ENCODE peak calls at places on chromosomes 13 and 19, in five cellular contexts. F is HEK293T, J is HepG2, S is NT2/D1, O is H1. X is an unnamed sample.

GRCh38 chr13:112740502-112741131 is 50.8 kb downstream of the ATP11A start:
- DNase-seq in O (no peak), J (no peak), F (no peak), S (no peak), X (no peak)

GRCh38 chr13:43543331-43543730 is 243.4 kb downstream of the ENOX1 start:
- DNase-seq in S (no peak), J (no peak), O (no peak), F (no peak), X (no peak)

GRCh38 chr19:15563931-15564330 is 51.1 kb upstream of the CYP4F8 start:
- DNase-seq in S (no peak), J (no peak), F (no peak), O (no peak), X (no peak)

GRCh38 chr19:54209058-54209747 is 8.5 kb downstream of the RPS9 start:
- DNase-seq in F (no peak), J (no peak), O (peak; percentile 75), S (no peak), X (no peak)

GRCh38 chr19:23099966-23100365 is 16.9 kb upstream of the ZNF730 start:
- DNase-seq in S (no peak), J (no peak), O (no peak), F (no peak), X (no peak)

GRCh38 chr13:26340812-26341211 is 86.9 kb downstream of the CDK8 start:
- DNase-seq in F (no peak), J (no peak), O (no peak), S (no peak), X (no peak)

GRCh38 chr19:23772668-23773063 is 14.0 kb upstream of the ZNF681 start:
- DNase-seq in J (no peak), F (no peak), O (no peak), S (no peak), X (no peak)

GRCh38 chr13:40101708-40102359 is 446.4 kb downstream of the COG6 start:
- DNase-seq in S (no peak), J (no peak), F (no peak), O (no peak), X (peak; percentile 54)

GRCh38 chr13:102091231-102091630 is 310.6 kb downstream of the FGF14 start:
- DNase-seq in O (peak; percentile 56), S (peak; percentile 52), J (no peak), F (no peak), X (no peak)

GRCh38 chr13:107842562-107843180 is 372.7 kb downstream of the LIG4 start:
- DNase-seq in J (no peak), O (no peak), S (no peak), F (no peak), X (no peak)

GRCh38 chr19:42206871-42207755 is 10.4 kb downstream of the DEDD2 start:
- DNase-seq in S (no peak), O (no peak), F (no peak), J (no peak), X (no peak)

GRCh38 chr19:45164577-45165335 is 4.0 kb upstream of the NKPD1 start:
- DNase-seq in J (peak; percentile 79), S (no peak), F (no peak), O (peak; percentile 69), X (peak; percentile 64)

GRCh38 chr13:108155185-108156106 is 59.9 kb downstream of the LIG4 start:
- DNase-seq in J (peak; percentile 40), F (peak; percentile 19), O (peak; percentile 78), S (peak; percentile 22), X (no peak)

GRCh38 chr19:54653181-54653809 is 9.5 kb upstream of the LILRB4 start:
- DNase-seq in S (no peak), F (peak; percentile 40), O (no peak), J (peak; percentile 8), X (no peak)

GRCh38 chr13:49210114-49210513 is 10.0 kb upstream of the MLNR start:
- DNase-seq in S (no peak), F (no peak), O (no peak), J (no peak), X (no peak)

GRCh38 chr19:43662487-43662886 is 7.5 kb downstream of the PLAUR start:
- DNase-seq in F (peak; percentile 42), S (no peak), J (peak; percentile 41), O (peak; percentile 46), X (no peak)

GRCh38 chr19:19232231-19232630 is 20.5 kb downstream of the NCAN start:
- DNase-seq in O (no peak), S (no peak), F (no peak), J (no peak), X (no peak)

GRCh38 chr19:2668188-2668763 is 34.2 kb downstream of the GNG7 start:
- DNase-seq in J (no peak), F (no peak), S (no peak), O (no peak), X (no peak)

GRCh38 chr19:46926201-46927071 is 65.6 kb downstream of the ARHGAP35 start:
- DNase-seq in J (no peak), F (no peak), O (no peak), S (no peak), X (no peak)

GRCh38 chr13:92719868-92720267 is 506.7 kb upstream of the GPC6 start:
- DNase-seq in J (no peak), S (peak; percentile 49), O (no peak), F (peak; percentile 79), X (no peak)

DNA sequence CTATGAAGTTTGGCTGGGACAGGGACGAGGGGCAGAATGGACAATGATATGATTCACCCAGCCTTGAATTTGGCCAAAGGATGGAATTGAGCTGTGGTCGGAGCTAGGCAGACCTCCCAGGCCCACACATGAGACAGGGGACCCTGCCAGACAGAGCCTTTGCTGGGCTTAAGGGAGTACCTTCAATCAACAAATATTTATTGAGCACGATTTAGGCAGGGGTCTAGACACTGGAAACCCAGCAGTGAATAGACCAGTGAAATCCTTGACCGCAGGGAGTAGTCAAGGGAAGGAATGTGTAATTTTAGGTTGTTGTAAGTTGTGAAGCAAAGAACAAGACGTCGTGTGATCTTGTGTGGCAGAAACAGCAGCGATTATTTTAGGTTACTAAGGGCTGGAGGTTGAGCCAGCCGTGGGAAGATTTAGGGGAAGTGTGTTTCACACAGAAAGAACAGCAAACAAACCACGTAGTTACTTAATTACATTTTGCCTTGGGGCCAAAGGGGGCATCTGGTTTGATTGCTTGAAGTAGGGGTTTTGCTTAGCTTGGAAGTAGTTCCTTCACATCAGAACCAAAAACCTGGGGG is 16.9 kb upstream of the AP1M2 start:
- DNase-seq in S (no peak), J (no peak), O (no peak), F (no peak), X (peak; percentile 70)
- TF ChIP-seq SUZ12 in S (no peak), J (no peak), O (no peak), F (no peak), X (no peak)

DNA sequence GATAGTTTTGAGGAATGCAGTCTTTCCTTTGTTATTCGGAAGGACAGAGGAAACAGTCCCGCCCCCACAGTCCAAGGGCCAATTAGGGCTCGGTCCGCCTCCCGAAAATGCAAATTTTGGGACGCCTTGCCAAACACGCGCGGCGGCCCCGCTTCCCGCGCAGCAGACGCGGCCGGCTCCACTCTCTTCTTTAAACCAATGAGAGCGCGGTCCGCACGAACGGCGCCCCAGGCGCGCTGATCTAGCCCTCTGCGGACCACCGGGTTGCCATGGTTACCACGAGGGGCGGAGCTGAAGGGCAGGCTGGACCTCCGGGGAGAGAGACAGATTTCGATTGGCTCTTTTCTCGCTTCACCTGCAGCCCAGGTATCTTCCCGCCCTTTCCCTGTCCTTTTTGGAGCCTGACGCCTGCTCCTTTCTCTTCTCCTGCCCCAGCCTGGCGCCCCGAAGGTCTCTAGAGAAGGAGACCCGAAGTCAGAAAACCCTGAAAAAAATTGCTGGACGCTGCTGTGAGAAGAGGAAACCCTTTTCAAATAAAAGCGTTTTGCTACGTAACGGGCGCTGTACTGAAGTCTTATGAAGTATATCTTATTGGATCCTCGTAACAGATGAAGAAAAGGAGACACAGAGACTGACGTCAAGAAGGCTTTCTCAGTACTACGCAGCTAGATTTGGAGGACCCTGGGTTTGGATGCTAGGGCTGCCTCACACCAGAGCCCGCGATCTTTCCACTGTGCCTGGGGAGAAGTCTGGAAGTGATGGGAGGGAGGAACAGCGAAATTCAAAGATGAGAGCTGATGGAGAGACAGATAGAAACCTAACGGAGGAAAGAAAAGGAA is 2.0 kb downstream of the PTH2 start:
- DNase-seq in F (peak; percentile 81), J (no peak), S (peak; percentile 79), O (peak; percentile 99), X (no peak)
- TF ChIP-seq SUZ12 in F (no peak), J (no peak), S (no peak), O (no peak), X (no peak)

GRCh38 chr13:76864259-76864658 is 21.9 kb downstream of the KCTD12 start:
- DNase-seq in F (no peak), O (no peak), J (no peak), S (no peak), X (no peak)

GRCh38 chr13:76865109-76865508 is 21.1 kb downstream of the KCTD12 start:
- DNase-seq in S (no peak), F (no peak), O (no peak), J (no peak), X (no peak)

GRCh38 chr13:76860706-76861105 is 25.5 kb downstream of the KCTD12 start:
- DNase-seq in O (no peak), J (no peak), S (no peak), F (no peak), X (no peak)

GRCh38 chr13:76863022-76863421 is 23.2 kb downstream of the KCTD12 start:
- DNase-seq in F (no peak), J (no peak), O (no peak), S (no peak), X (no peak)

DNA sequence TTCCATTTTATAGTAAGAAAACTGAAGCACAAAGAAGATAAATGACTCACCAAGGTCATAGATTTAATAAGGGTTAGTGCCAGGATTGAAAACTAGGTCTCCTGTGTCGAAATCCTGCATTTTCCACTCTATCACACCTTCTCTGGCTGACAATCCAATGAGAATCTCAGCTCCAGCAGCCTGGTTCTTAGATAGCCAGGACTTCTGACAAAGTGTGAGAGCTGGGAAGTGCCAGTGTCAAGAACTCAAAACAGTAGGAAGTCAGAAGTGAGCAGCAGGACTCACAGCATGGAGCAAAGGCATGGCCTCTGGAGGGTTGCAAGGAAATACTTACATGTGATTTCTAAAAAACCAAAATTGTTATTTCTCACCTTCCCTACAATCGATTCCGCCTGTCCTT is 24.3 kb downstream of the KCTD12 start:
- DNase-seq in J (no peak), F (no peak), S (no peak), O (no peak), X (no peak)
- TF ChIP-seq SUZ12 in J (no peak), F (no peak), S (no peak), O (no peak), X (no peak)

DNA sequence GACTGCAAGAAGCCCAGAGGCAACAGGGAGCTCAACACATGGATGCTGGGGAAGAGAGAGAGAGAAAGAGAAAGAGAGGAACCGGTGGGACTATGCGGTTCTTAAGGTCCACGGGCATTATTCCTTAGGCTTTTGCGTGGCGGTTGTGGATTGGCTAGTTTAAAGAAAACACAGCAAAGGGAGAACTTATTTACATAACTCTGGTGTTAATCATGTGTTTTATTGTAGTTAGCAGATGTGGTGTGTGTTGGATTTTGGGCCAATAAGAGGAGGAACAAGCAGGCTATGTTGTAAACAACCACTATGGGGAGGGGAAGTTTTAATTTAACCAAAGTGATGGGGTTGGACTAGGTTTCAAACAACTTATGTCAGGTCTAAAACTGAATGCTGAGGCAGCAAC is 275.3 kb upstream of the KLF12 start:
- DNase-seq in S (no peak), J (no peak), O (no peak), F (no peak), X (no peak)
- TF ChIP-seq SUZ12 in S (no peak), J (no peak), O (no peak), F (no peak), X (no peak)

X was measured in GM12878.